ENCODE peak calls at places on chromosomes 11 and 22, in four cellular contexts. V is ovary, C is T-helper 2 cell, I is DMS 273 treated with DMSO at 0.1 percent for 48 hours. L is an unnamed sample.

GRCh38 chr11:131694526-131695424 is 324.4 kb downstream of the NTM start:
- DNase-seq in C (peak), V (peak), I (peak), L (no peak)

GRCh38 chr11:110299006-110299785 is 2.8 kb upstream of the RDX start:
- DNase-seq in V (no peak), I (no peak), C (no peak), L (no peak)

GRCh38 chr11:124864892-124865180 is 396 bp upstream of the ROBO3 start:
- DNase-seq in C (no peak), V (no peak), I (no peak), L (no peak)

GRCh38 chr11:74634537-74634936 is 42.2 kb downstream of the POLD3 start:
- DNase-seq in I (peak), V (no peak), C (no peak), L (no peak)

GRCh38 chr11:128420943-128421342 is 166.4 kb downstream of the ETS1 start:
- DNase-seq in V (no peak), I (no peak), C (no peak), L (no peak)

GRCh38 chr11:119641991-119642745 is 86.8 kb downstream of the NECTIN1 start:
- DNase-seq in I (no peak), V (no peak), C (no peak), L (peak)

GRCh38 chr22:30968015-30968923 is at the start of gene MORC2:
- DNase-seq in C (no peak), I (peak), V (peak), L (no peak)

GRCh38 chr11:86671386-86672006 is 920 bp downstream of the ME3 start:
- DNase-seq in V (peak), C (no peak), I (peak), L (peak)

GRCh38 chr11:134947556-134947955 is 535.5 kb upstream of the B3GAT1 start:
- DNase-seq in V (no peak), I (no peak), C (no peak), L (no peak)

GRCh38 chr11:19579957-19580356 is 132.7 kb upstream of the NAV2 start:
- DNase-seq in C (no peak), V (no peak), I (no peak), L (no peak)

GRCh38 chr22:23790819-23791736 is 4.3 kb downstream of the SMARCB1 start:
- DNase-seq in C (no peak), V (peak), I (no peak), L (no peak)

GRCh38 chr22:23832226-23833016 is 6.4 kb downstream of the DERL3 start:
- DNase-seq in C (no peak), V (peak), I (no peak), L (no peak)

GRCh38 chr11:44860967-44861828 is 89.5 kb downstream of the TP53I11 start:
- DNase-seq in C (no peak), I (no peak), V (no peak), L (no peak)